ENCODE peak calls at places on chromosomes 11 and 22, in nine cellular contexts. G is SJSA1, J is neural progenitor cell, T is HCT116, B is T-helper 9 cell, L is globus pallidus, K is midbrain, R is bronchial epithelial cell, Q is NCI-H1105. O is an unnamed sample.

GRCh38 chr11:123363556-123363955 is 66.5 kb upstream of the GRAMD1B start:
- DNase-seq in G (no peak), J (no peak), T (no peak), B (no peak), L (no peak), K (peak; percentile 19), R (no peak), Q (no peak), O (no peak)

GRCh38 chr11:16772141-16772512 is 33.7 kb downstream of the C11orf58 start:
- DNase-seq in G (no peak), J (no peak), T (no peak), B (no peak), L (no peak), K (no peak), R (no peak), Q (no peak), O (no peak)

GRCh38 chr11:48169706-48170105 is 46.9 kb upstream of the OR4B1 start:
- DNase-seq in G (no peak), J (no peak), T (no peak), B (no peak), L (no peak), K (no peak), R (no peak), Q (no peak), O (no peak)

GRCh38 chr11:62953811-62954210 is 31.0 kb downstream of the SLC22A6 start:
- DNase-seq in G (peak; percentile 27), J (no peak), T (no peak), B (no peak), L (no peak), K (no peak), R (no peak), Q (no peak), O (peak; percentile 14)

GRCh38 chr22:48627203-48627602 is 1200.5 kb downstream of the BRD1 start:
- DNase-seq in G (peak; percentile 86), J (peak; percentile 18), T (no peak), B (no peak), L (no peak), K (peak; percentile 43), R (no peak), Q (no peak), O (no peak)

GRCh38 chr11:95536049-95536448 is 253.5 kb downstream of the FAM76B start:
- DNase-seq in G (no peak), J (no peak), T (no peak), B (no peak), L (no peak), K (no peak), R (peak; percentile 50), Q (no peak), O (peak; percentile 79)

GRCh38 chr11:12377824-12378593 is 638 bp downstream of the PARVA start:
- DNase-seq in G (peak; percentile 85), J (peak; percentile 90), T (peak; percentile 75), B (peak; percentile 3), L (peak; percentile 21), K (peak; percentile 55), R (peak; percentile 76), Q (peak; percentile 59), O (peak; percentile 91)

GRCh38 chr22:26642465-26643367 is 14.7 kb upstream of the MIAT start:
- DNase-seq in G (no peak), J (peak; percentile 54), T (no peak), B (peak; percentile 53), L (no peak), K (no peak), R (no peak), Q (no peak), O (no peak)

GRCh38 chr22:26416670-26417270 is 12.3 kb upstream of the ASPHD2 start:
- DNase-seq in G (peak; percentile 71), J (peak; percentile 62), T (no peak), B (no peak), L (no peak), K (no peak), R (peak; percentile 68), Q (no peak), O (peak; percentile 79)

GRCh38 chr11:47352556-47352955 is at the start of gene MYBPC3:
- DNase-seq in G (no peak), J (no peak), T (no peak), B (no peak), L (no peak), K (no peak), R (no peak), Q (no peak), O (no peak)

GRCh38 chr11:134939905-134940304 is 527.9 kb upstream of the B3GAT1 start:
- DNase-seq in G (no peak), J (peak; percentile 42), T (no peak), B (no peak), L (no peak), K (no peak), R (no peak), Q (peak; percentile 6), O (peak; percentile 15)

GRCh38 chr22:19888131-19888746 is 33.6 kb upstream of the GNB1L start:
- DNase-seq in G (no peak), J (no peak), T (no peak), B (no peak), L (no peak), K (no peak), R (no peak), Q (no peak), O (no peak)

GRCh38 chr11:130727715-130728114 is 188.6 kb downstream of the SNX19 start:
- DNase-seq in G (no peak), J (no peak), T (no peak), B (no peak), L (no peak), K (no peak), R (no peak), Q (no peak), O (peak; percentile 46)

GRCh38 chr11:66659785-66660184 is 17.9 kb downstream of the RBM4B start:
- DNase-seq in G (no peak), J (no peak), T (no peak), B (no peak), L (no peak), K (no peak), R (no peak), Q (no peak), O (no peak)

GRCh38 chr11:126378763-126379162 is 23.3 kb downstream of the ST3GAL4 start:
- DNase-seq in G (no peak), J (no peak), T (no peak), B (no peak), L (no peak), K (no peak), R (no peak), Q (no peak), O (no peak)

GRCh38 chr22:46484156-46484860 is 53.1 kb downstream of the CELSR1 start:
- DNase-seq in G (no peak), J (no peak), T (no peak), B (no peak), L (no peak), K (no peak), R (no peak), Q (no peak), O (no peak)

GRCh38 chr11:129440028-129440630 is 64.5 kb downstream of the BARX2 start:
- DNase-seq in G (no peak), J (no peak), T (no peak), B (no peak), L (no peak), K (no peak), R (peak; percentile 100), Q (no peak), O (no peak)

GRCh38 chr11:30429550-30429949 is 106.6 kb downstream of the ARL14EP start:
- DNase-seq in G (no peak), J (no peak), T (no peak), B (no peak), L (no peak), K (no peak), R (no peak), Q (no peak), O (no peak)

GRCh38 chr11:9758676-9759518 is 95.0 kb downstream of the SWAP70 start:
- DNase-seq in G (peak; percentile 76), J (peak; percentile 64), T (peak; percentile 24), B (peak; percentile 34), L (peak; percentile 47), K (peak; percentile 38), R (peak; percentile 45), Q (peak; percentile 52), O (peak; percentile 94)

GRCh38 chr11:17611503-17612220 is 64.6 kb downstream of the OTOG start:
- DNase-seq in G (no peak), J (no peak), T (no peak), B (no peak), L (no peak), K (no peak), R (no peak), Q (no peak), O (no peak)